ENCODE peak calls at places on chromosomes 3 and 15, in five cellular contexts. P, N, L, C and D are unnamed samples.

GRCh38 chr15:90036806-90037509 is 35.8 kb downstream of the ZNF710 start:
- DNase-seq in P (no peak), N (no peak), L (no peak), C (no peak), D (no peak)

GRCh38 chr15:84817461-84818081 is 415 bp downstream of the ALPK3 start:
- DNase-seq in N (peak), P (no peak), L (no peak), C (peak), D (peak)

GRCh38 chr3:100029689-100030088 is 84.6 kb downstream of the FILIP1L start:
- DNase-seq in P (no peak), N (no peak), C (no peak), L (no peak), D (no peak)

GRCh38 chr3:123037015-123037375 is 9.4 kb upstream of the SEMA5B start:
- DNase-seq in L (no peak), N (no peak), P (no peak), C (no peak), D (no peak)

GRCh38 chr3:179526989-179527391 is 35.7 kb upstream of the ACTL6A start:
- DNase-seq in L (peak), C (peak), P (peak), N (peak), D (peak)

GRCh38 chr3:117719316-117719926 is 1009.8 kb downstream of the TUSC7 start:
- DNase-seq in L (no peak), N (peak), P (peak), C (no peak), D (no peak)

GRCh38 chr3:103271575-103271974 is 836.8 kb downstream of the ZPLD1 start:
- DNase-seq in N (no peak), C (no peak), L (no peak), P (no peak), D (no peak)

GRCh38 chr3:23263796-23264195 is 60.7 kb downstream of the UBE2E2 start:
- DNase-seq in L (no peak), N (peak), P (peak), C (no peak), D (no peak)

GRCh38 chr3:184756151-184756681 is 44.4 kb upstream of the MAGEF1 start:
- DNase-seq in C (no peak), N (no peak), P (no peak), L (peak), D (peak)

GRCh38 chr15:66835558-66835878 is 133.5 kb downstream of the SMAD6 start:
- DNase-seq in L (no peak), N (peak), C (no peak), P (peak), D (no peak)

GRCh38 chr3:170614214-170614966 is 28.5 kb upstream of the SLC7A14 start:
- DNase-seq in P (peak), C (no peak), L (no peak), N (peak), D (no peak)

GRCh38 chr3:52032702-52033408 is 23.5 kb downstream of the DUSP7 start:
- DNase-seq in L (no peak), C (no peak), P (no peak), N (no peak), D (no peak)

GRCh38 chr3:143600762-143601161 is 247.5 kb downstream of the SLC9A9 start:
- DNase-seq in P (no peak), C (no peak), L (no peak), N (peak), D (no peak)

GRCh38 chr15:34494084-34494399 is 56.4 kb upstream of the GOLGA8A start:
- DNase-seq in P (no peak), L (no peak), N (no peak), C (no peak), D (no peak)

GRCh38 chr3:125634346-125634964 is 39.2 kb upstream of the OSBPL11 start:
- DNase-seq in P (no peak), N (no peak), L (no peak), C (no peak), D (peak)
- H2AK5ac ChIP-seq in P (no peak), N (no peak), L (no peak), C (no peak), D (no peak)

GRCh38 chr15:40344631-40345120 is 3.9 kb upstream of the CCDC9B start:
- DNase-seq in L (no peak), P (peak), N (peak), C (no peak), D (peak)
- H2AFZ ChIP-seq in L (no peak), P (peak), N (no peak), C (peak), D (no peak)

DNA sequence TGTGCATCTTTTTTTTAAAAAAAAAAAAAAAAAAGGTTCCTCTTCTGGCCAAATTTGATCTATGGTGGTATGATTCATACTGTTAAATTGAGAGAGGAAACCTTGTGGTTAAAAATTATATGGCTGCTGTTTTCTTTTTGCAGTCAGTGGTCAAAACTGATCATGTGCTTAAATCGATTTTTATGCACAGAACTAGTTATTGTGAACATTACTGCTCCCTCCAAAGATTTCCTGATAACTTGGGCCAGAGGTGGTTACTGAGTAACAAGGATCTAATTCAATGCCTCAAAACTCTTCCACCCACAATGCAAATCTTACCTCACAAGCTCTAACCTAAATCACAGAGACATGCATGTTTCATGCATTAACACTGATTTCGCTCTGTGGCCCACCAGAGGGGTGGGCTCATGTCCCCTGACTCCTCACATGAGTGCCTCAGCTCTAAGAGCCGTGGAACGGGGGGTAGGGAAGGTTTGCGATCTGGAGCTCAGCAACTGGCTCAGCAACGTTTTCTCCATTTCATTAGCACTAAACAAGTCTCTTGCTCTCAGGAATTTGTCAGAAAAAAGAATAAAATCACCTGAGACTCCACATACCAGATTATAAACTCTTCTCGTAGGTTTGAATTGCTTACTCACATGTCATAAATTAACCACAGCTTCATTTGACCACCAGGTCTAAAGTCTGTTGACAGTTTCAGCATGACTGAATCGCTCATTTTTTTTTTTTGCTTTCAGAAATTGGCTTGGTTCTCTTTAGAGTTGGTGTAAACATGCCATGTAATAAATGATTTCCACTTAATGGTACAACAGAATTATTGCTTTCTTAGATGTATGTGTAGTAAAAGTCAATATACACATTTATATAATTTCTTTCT is 280.4 kb downstream of the CD47 start:
- DNase-seq in C (no peak), L (no peak), P (peak), N (no peak), D (no peak)
- H3K4me2 ChIP-seq in C (no peak), L (no peak), P (no peak), N (peak), D (no peak)

DNA sequence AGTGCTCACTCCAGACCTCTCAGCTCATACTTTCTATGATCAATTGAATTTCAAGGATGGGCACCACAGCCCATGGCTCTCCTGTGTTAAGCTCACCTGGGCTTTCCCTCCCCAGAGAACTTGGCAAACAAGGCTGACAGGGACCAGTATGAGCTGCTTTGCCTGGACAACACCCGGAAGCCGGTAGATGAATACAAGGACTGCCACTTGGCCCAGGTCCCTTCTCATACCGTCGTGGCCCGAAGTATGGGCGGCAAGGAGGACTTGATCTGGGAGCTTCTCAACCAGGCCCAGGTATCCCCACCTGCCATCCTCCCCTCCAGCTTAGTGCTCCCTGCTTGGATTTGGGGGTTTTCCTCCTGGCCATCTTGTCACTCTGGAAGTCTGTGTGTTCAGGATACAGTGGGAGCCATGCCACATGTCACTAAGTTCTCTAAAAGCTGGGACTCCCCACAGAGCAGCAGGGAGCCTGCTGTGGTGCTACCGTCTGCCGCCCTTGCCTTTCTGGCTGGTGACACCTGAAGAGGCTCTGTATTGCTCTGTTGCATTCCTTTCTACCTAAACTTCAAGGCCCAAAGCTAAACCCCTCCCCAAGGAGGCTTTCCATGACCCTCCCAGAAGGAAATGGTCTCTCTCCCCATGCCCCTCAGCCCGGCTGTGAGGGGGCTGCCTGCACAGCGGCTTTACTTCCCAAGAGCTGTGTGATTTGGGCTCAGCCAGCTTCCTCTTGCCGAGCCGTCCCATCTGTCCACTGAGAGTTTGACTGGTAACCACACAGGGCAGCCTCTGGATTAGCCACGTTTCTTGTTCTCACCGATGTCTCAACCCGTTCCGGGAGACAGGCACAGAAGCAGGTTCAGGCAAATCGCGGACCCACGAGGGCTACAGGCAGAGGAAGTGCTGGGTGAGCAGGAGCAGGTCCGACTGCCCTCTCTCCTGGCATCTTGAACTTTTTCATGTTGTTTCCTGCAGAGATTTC is 10.8 kb downstream of the TF start:
- DNase-seq in N (no peak), C (no peak), P (no peak), L (no peak), D (no peak)
- H2AK5ac ChIP-seq in N (no peak), C (no peak), P (no peak), L (no peak), D (no peak)

DNA sequence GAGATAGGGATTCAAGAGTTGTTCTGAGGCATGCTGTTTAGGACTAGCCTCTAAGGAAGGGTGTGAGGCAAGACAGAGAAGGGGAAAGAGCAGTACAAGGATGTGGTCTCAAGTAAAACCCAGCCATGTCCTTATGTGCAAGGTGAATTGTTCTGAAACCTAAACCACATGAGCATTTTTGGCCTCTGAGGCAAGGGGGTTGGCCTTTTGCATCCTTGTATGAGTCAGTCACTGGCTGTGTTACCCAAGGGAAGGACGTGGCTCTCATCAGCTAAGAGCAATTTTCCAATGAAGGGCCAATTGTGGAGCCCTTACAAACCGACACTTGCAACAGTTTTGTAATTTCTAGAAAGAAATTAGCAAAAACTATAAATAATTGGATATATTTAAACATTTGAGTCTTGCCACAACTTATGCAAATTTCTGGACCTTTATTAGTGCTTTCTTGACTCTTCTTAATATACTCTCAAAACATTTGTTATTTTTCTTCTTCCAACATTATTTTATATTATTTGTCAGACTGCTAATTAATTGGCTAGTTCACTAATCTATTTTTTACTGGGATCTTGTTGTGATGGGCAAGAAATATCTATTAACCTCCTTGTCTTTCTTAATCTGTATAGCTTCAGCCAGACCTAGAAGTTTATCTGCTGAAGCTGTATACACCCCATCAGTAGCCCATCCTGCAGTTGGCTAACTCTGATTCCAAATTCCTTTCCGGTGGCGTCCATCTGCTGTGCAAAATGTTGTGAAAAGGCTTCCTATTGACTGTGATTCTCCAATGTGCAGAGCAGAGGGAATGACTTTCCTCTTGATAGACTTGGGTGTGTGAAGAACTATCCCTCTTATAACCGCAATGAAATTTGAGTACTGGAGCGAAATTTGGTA is 97.7 kb upstream of the P2RY1 start:
- DNase-seq in N (peak), L (no peak), C (no peak), P (peak), D (no peak)
- H2AFZ ChIP-seq in N (no peak), L (peak), C (no peak), P (no peak), D (no peak)

DNA sequence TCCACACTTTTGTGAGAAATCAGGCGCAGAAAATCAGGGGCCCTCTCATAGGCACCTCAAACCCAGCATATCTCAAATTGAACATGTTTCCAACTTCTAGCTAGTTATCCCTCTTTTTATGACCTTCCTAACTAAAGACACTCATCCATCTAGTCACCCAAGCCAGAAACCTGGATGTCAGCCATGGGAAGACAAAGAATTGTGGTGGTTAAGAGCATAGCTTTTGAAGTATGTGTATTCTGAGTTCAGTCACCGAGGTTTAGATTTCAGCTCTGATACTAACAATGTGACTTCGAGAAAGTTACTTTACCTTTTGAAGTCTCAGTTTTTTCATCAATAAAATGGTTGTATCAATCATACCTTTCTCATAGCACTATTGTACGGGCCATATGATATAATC is 495.5 kb downstream of the NLGN1 start:
- DNase-seq in N (no peak), L (no peak), C (no peak), P (peak), D (no peak)
- H3K4me2 ChIP-seq in N (no peak), L (no peak), C (no peak), P (no peak), D (no peak)

GRCh38 chr3:46978985-46979944 is at the start of gene NBEAL2:
- DNase-seq in C (peak), N (peak), P (peak), L (peak), D (peak)
- H2AK5ac ChIP-seq in C (peak), N (peak), P (peak), L (peak), D (no peak)